ENCODE peak calls at places on chromosomes 5 and 9, in five cellular contexts. M, J, Q, U and G are unnamed samples.

GRCh38 chr9:113219186-113219936 is 1.7 kb downstream of the FKBP15 start:
- DNase-seq in Q (no peak), U (no peak), M (no peak), J (no peak), G (no peak)

GRCh38 chr5:154191467-154192261 is 1.1 kb downstream of the GALNT10 start:
- DNase-seq in Q (no peak), U (no peak), M (no peak), J (no peak), G (no peak)

GRCh38 chr9:79046401-79046800 is 525.4 kb upstream of the TLE4 start:
- DNase-seq in U (no peak), M (no peak), Q (no peak), J (no peak), G (no peak)

GRCh38 chr5:59798862-59799667 is 94.5 kb downstream of the PDE4D start:
- DNase-seq in U (peak; percentile 9), M (no peak), J (peak; percentile 32), Q (no peak), G (peak; percentile 18)

GRCh38 chr9:34633851-34634550 is 3.6 kb downstream of the SIGMAR1 start:
- DNase-seq in U (peak; percentile 67), Q (peak; percentile 60), M (peak; percentile 46), J (no peak), G (peak; percentile 44)

GRCh38 chr5:79285285-79285684 is 49.4 kb downstream of the JMY start:
- DNase-seq in U (no peak), M (no peak), Q (no peak), J (no peak), G (no peak)

GRCh38 chr5:170861855-170862766 is at the start of gene RANBP17:
- DNase-seq in J (no peak), M (no peak), Q (no peak), U (no peak), G (peak; percentile 31)

GRCh38 chr5:80275347-80275746 is 19.5 kb upstream of the SERINC5 start:
- DNase-seq in M (no peak), U (peak; percentile 35), Q (no peak), J (no peak), G (no peak)

GRCh38 chr9:127961613-127962150 is 19.1 kb downstream of the EEIG1 start:
- DNase-seq in U (no peak), M (no peak), J (no peak), Q (no peak), G (no peak)

GRCh38 chr5:76953551-76954382 is 922 bp downstream of the CRHBP start:
- DNase-seq in J (no peak), M (no peak), Q (no peak), U (no peak), G (no peak)

GRCh38 chr5:51983161-51983560 is 599.9 kb downstream of the ISL1 start:
- DNase-seq in U (no peak), M (no peak), Q (no peak), J (no peak), G (no peak)

GRCh38 chr9:130199605-130200004 is 27.4 kb downstream of the NCS1 start:
- DNase-seq in J (peak; percentile 39), Q (no peak), M (no peak), U (no peak), G (no peak)

GRCh38 chr5:143923634-143924265 is 111.8 kb downstream of the HMHB1 start:
- DNase-seq in M (no peak), U (peak; percentile 34), J (no peak), Q (no peak), G (peak; percentile 60)

GRCh38 chr9:97941323-97941722 is 3.4 kb upstream of the HEMGN start:
- DNase-seq in U (no peak), Q (no peak), M (no peak), J (no peak), G (no peak)

GRCh38 chr9:106075568-106075967 is 381.2 kb downstream of the TMEM38B start:
- DNase-seq in M (no peak), J (no peak), U (no peak), Q (no peak), G (no peak)

GRCh38 chr9:134693641-134694367 is 52.2 kb downstream of the COL5A1 start:
- DNase-seq in M (no peak), U (no peak), Q (no peak), J (no peak), G (no peak)

GRCh38 chr5:142520885-142521284 is 165.0 kb downstream of the FGF1 start:
- DNase-seq in M (no peak), J (no peak), Q (no peak), U (no peak), G (no peak)

GRCh38 chr9:76101472-76101871 is 211.0 kb downstream of the PCSK5 start:
- DNase-seq in Q (no peak), J (no peak), M (no peak), U (no peak), G (no peak)

GRCh38 chr9:135034106-135034505 is 53.4 kb upstream of the OLFM1 start:
- DNase-seq in U (no peak), J (no peak), M (no peak), Q (no peak), G (no peak)

GRCh38 chr9:33193818-33194217 is 26.7 kb upstream of the B4GALT1 start:
- DNase-seq in Q (no peak), U (no peak), J (no peak), M (no peak), G (no peak)

GRCh38 chr5:159324097-159324760 is 6.1 kb downstream of the IL12B start:
- DNase-seq in Q (no peak), U (no peak), M (no peak), J (peak; percentile 71), G (peak; percentile 54)

GRCh38 chr9:106869458-106869857 is 6.5 kb downstream of the ZNF462 start:
- DNase-seq in U (no peak), M (no peak), Q (no peak), J (no peak), G (no peak)

GRCh38 chr5:154273028-154273617 is 82.6 kb downstream of the GALNT10 start:
- DNase-seq in M (no peak), Q (no peak), J (no peak), U (peak; percentile 79), G (peak; percentile 19)

GRCh38 chr5:32138839-32139493 is 35.2 kb downstream of the GOLPH3 start:
- DNase-seq in M (no peak), U (peak; percentile 67), Q (peak; percentile 13), J (no peak), G (no peak)

GRCh38 chr5:60297658-60298057 is 402.3 kb downstream of the DEPDC1B start:
- DNase-seq in M (no peak), U (no peak), Q (no peak), J (no peak), G (no peak)

GRCh38 chr9:113992276-113992951 is 85.7 kb downstream of the AMBP start:
- DNase-seq in U (no peak), Q (no peak), J (no peak), M (peak; percentile 36), G (no peak)

GRCh38 chr5:96114736-96115466 is 153.2 kb upstream of the ELL2 start:
- DNase-seq in U (peak; percentile 73), Q (no peak), J (peak; percentile 20), M (no peak), G (peak; percentile 42)

GRCh38 chr9:34999576-34999975 is 10.0 kb downstream of the DNAJB5 start:
- DNase-seq in J (no peak), U (no peak), Q (no peak), M (no peak), G (no peak)

GRCh38 chr5:77777281-77777892 is 1.2 kb upstream of the TBCA start:
- DNase-seq in M (no peak), Q (no peak), U (no peak), J (no peak), G (no peak)

GRCh38 chr5:8943301-8943700 is 602.6 kb downstream of the SEMA5A start:
- DNase-seq in U (no peak), Q (no peak), J (no peak), M (no peak), G (no peak)

GRCh38 chr9:99112750-99113417 is 8.0 kb downstream of the TGFBR1 start:
- DNase-seq in J (no peak), Q (no peak), U (peak; percentile 47), M (no peak), G (no peak)

GRCh38 chr5:43073597-43074546 is 33.8 kb upstream of the ANXA2R start:
- DNase-seq in J (no peak), M (peak; percentile 48), Q (no peak), U (peak; percentile 58), G (no peak)